ENCODE peak calls at places on chromosomes 12 and 14, in four cellular contexts. A is MM.1S, J is breast epithelium, N is mucosa of descending colon. L is an unnamed sample.

GRCh38 chr14:66143387-66144112 is 342.6 kb upstream of the CCDC196 start:
- DNase-seq in A (no peak), J (no peak), N (no peak), L (no peak)

GRCh38 chr12:123617580-123617979 is 15.7 kb downstream of the DDX55 start:
- DNase-seq in A (no peak), J (no peak), N (no peak), L (no peak)

GRCh38 chr12:67441736-67442346 is 172.7 kb downstream of the CAND1 start:
- DNase-seq in A (peak), J (peak), N (peak), L (no peak)

GRCh38 chr12:58655375-58655774 is 264.9 kb downstream of the LRIG3 start:
- DNase-seq in A (no peak), J (no peak), N (no peak), L (no peak)

GRCh38 chr12:56298828-56299227 is 1.3 kb downstream of the CS start:
- DNase-seq in A (no peak), J (no peak), N (no peak), L (no peak)

GRCh38 chr14:92513966-92514843 is 624 bp downstream of the RIN3 start:
- DNase-seq in A (no peak), J (no peak), N (peak), L (peak)

GRCh38 chr12:76264617-76265016 is 83.6 kb downstream of the BBS10 start:
- DNase-seq in A (no peak), J (no peak), N (no peak), L (no peak)

GRCh38 chr12:76018111-76018510 is 13.5 kb downstream of the PHLDA1 start:
- DNase-seq in A (no peak), J (no peak), N (no peak), L (no peak)

GRCh38 chr12:82810568-82810967 is 123.9 kb downstream of the TMTC2 start:
- DNase-seq in A (no peak), J (no peak), N (no peak), L (no peak)

GRCh38 chr12:132954471-132955048 is 1.5 kb downstream of the ZNF605 start:
- DNase-seq in A (no peak), J (no peak), N (no peak), L (no peak)

GRCh38 chr12:1848741-1849140 is 28.4 kb downstream of the LRTM2 start:
- DNase-seq in A (no peak), J (peak), N (no peak), L (no peak)

GRCh38 chr14:72889366-72889765 is 4.5 kb downstream of the DPF3 start:
- DNase-seq in A (peak), J (no peak), N (no peak), L (no peak)

GRCh38 chr12:100797246-100797645 is 2.7 kb downstream of the ANO4 start:
- DNase-seq in A (no peak), J (no peak), N (no peak), L (no peak)

GRCh38 chr12:8554451-8555195 is 13.9 kb upstream of the CLEC4E start:
- DNase-seq in A (no peak), J (no peak), N (no peak), L (no peak)

GRCh38 chr14:63993992-63994391 is 141.2 kb downstream of the SYNE2 start:
- DNase-seq in A (no peak), J (no peak), N (no peak), L (no peak)

GRCh38 chr12:128268348-128268725 is 1.4 kb downstream of the TMEM132C start:
- DNase-seq in A (no peak), J (no peak), N (no peak), L (no peak)

GRCh38 chr14:72608391-72609204 is 285.3 kb downstream of the DPF3 start:
- DNase-seq in A (no peak), J (no peak), N (no peak), L (no peak)

GRCh38 chr12:117134059-117134458 is 34.8 kb upstream of the TESC start:
- DNase-seq in A (peak), J (no peak), N (no peak), L (no peak)

GRCh38 chr12:114916531-114916930 is 232.6 kb upstream of the TBX3 start:
- DNase-seq in A (no peak), J (no peak), N (no peak), L (no peak)

GRCh38 chr14:77040309-77040994 is 11.9 kb upstream of the IRF2BPL start:
- DNase-seq in A (peak), J (peak), N (peak), L (peak)
- H3K4me3 ChIP-seq in A (peak), J (no peak), N (no peak), L (peak)

GRCh38 chr12:88067301-88067700 is 38.1 kb upstream of the C12orf50 start:
- DNase-seq in A (no peak), J (no peak), N (no peak), L (no peak)
- TF ChIP-seq CTCF in A (no peak), J (no peak), N (no peak), L (no peak)

DNA sequence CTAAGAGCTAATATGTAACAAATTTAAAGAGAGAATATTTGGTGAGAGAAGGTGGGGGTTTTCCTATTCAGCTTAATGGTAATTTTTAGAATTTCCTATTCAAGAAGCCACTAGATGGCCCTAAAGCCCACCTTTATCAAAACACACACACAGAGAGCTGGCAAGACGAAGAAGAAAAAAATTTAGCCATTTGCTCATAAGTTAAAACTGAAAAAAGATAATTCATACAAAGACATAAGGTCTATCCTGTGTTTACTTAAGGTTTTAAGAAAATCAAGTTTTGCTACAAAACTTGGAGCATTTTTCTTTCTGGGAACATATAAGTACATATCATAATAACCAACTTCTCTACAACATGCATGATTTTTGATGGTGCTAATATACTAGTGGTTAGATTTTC is 46.8 kb upstream of the PCED1B start:
- DNase-seq in A (peak), J (no peak), N (no peak), L (no peak)
- H3K4me3 ChIP-seq in A (no peak), J (no peak), N (no peak), L (no peak)

DNA sequence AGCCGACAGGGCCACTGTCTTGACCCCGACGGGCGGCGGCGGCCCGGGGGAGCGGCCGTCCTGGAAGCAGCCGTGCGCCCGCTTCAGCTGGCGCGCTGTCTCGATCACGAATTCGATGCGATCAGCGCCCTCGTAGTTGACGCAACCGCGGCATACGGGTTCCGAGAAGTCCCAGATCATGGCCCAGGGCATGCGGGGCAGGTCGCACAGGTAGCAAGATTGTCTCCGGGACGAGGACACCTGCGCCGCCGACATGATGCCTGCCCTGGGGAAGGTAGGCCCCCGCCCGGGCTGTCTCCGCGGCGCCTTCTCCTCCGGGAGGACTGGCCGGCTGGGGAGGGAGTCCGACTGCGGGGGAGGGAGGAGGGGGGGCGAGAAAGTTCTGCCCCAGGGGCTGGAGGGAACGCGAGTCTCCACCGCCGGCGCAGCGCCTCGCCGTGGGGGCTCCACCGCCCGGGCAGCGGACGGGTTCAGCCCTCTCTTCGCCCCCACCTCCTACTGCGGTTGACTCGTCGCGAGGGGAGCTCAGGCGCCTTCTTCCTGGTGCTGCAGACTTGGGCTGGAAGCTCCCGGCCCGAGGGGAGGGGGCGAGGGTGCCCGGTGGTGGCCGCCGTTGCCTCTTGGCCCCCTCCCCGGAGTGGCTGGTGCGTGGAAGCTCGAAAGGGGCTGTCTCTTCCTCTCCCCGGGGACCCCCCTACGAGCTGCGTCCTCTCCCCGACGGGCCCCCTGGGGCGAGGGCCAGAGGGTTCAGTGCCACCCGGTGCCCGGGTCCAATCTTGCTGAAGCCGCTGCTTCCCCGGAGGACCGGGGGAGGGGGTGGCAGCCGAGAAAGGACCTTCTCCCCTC is 747 bp downstream of the IRF2BPL start:
- DNase-seq in A (peak), J (peak), N (peak), L (peak)
- TF ChIP-seq CTCF in A (no peak), J (no peak), N (no peak), L (peak)

GRCh38 chr12:46934374-46935111 is 108.7 kb upstream of the SLC38A4 start:
- DNase-seq in A (no peak), J (no peak), N (no peak), L (no peak)

GRCh38 chr12:46935448-46935847 is 109.7 kb upstream of the SLC38A4 start:
- DNase-seq in A (no peak), J (no peak), N (no peak), L (no peak)

GRCh38 chr12:46930101-46930500 is 104.3 kb upstream of the SLC38A4 start:
- DNase-seq in A (no peak), J (no peak), N (no peak), L (no peak)

GRCh38 chr12:46936042-46936441 is 110.2 kb upstream of the SLC38A4 start:
- DNase-seq in A (no peak), J (no peak), N (no peak), L (no peak)

DNA sequence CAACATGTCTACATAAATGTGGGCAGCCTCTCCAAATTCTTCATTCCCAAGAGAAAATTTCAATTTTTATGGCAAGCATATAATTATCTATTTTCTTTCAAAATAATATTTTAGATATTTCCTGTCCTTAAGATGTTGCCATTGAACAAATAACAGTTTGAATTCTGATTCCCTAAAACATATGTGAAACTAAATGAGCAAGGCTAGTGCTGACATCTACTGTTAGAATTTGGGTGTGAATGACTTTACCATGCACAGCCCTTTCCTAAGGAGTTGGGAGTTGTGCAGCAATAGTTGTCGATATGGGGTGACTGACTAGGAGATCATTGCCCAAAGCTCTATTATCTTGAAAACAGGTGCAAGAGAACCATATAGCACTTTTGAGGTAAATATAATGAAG is 108.2 kb upstream of the SLC38A4 start:
- DNase-seq in A (peak), J (no peak), N (no peak), L (no peak)
- H3K4me3 ChIP-seq in A (no peak), J (no peak), N (no peak), L (no peak)

L was measured in GM06990.